ENCODE peak calls at places on chromosome 4, in four cellular contexts. J is NCI-H2029, T is fibroblast of mammary gland, F is fibroblast of the aortic adventitia. S is an unnamed sample.

GRCh38 chr4:42398448-42399355 is 1.4 kb downstream of the SHISA3 start:
- DNase-seq in T (no peak), J (no peak), F (no peak), S (no peak)

GRCh38 chr4:53040459-53040815 is 178.3 kb downstream of the RASL11B start:
- DNase-seq in J (no peak), F (peak; percentile 25), T (no peak), S (no peak)

GRCh38 chr4:119955256-119955655 is 111.4 kb downstream of the MAD2L1 start:
- DNase-seq in F (no peak), T (no peak), J (no peak), S (no peak)

GRCh38 chr4:147548251-147548650 is 67.4 kb downstream of the EDNRA start:
- DNase-seq in T (peak; percentile 38), J (no peak), F (peak; percentile 47), S (no peak)

GRCh38 chr4:1205641-1206298 is 33.4 kb upstream of the SPON2 start:
- DNase-seq in T (no peak), J (no peak), F (no peak), S (no peak)

GRCh38 chr4:128366212-128366611 is 78.6 kb upstream of the PGRMC2 start:
- DNase-seq in F (no peak), J (no peak), T (no peak), S (no peak)

GRCh38 chr4:152554742-152555141 is 18.9 kb upstream of the FBXW7 start:
- DNase-seq in J (no peak), F (no peak), T (no peak), S (no peak)

GRCh38 chr4:147388016-147388415 is 92.9 kb upstream of the EDNRA start:
- DNase-seq in T (peak; percentile 44), F (no peak), J (no peak), S (no peak)

GRCh38 chr4:96063639-96064038 is 223.7 kb downstream of the PDHA2 start:
- DNase-seq in F (no peak), T (no peak), J (no peak), S (no peak)

GRCh38 chr4:74671074-74671698 is 123.1 kb downstream of the BTC start:
- DNase-seq in T (peak; percentile 86), J (peak; percentile 34), F (peak; percentile 82), S (no peak)

GRCh38 chr4:3205995-3206394 is 43.0 kb upstream of the MSANTD1 start:
- DNase-seq in J (no peak), T (no peak), F (no peak), S (no peak)

S was measured in NCI-H1694.